ENCODE peak calls at places on chromosomes 12 and 14, in eight cellular contexts. I, L, F, N, P, K, G and R are unnamed samples.

GRCh38 chr12:28135801-28136439 is 54.3 kb upstream of the CCDC91 start:
- DNase-seq in I (no peak), L (no peak), F (no peak), N (no peak), P (no peak), K (no peak), G (no peak), R (no peak)

GRCh38 chr14:24695265-24696241 is 61.6 kb upstream of the GZMB start:
- DNase-seq in I (peak), L (no peak), F (no peak), N (no peak), P (no peak), K (no peak), G (no peak), R (no peak)

GRCh38 chr12:9365296-9365695 is 157.1 kb upstream of the PZP start:
- DNase-seq in I (no peak), L (no peak), F (no peak), N (no peak), P (no peak), K (no peak), G (no peak), R (no peak)

GRCh38 chr14:40616579-40616978 is 990.1 kb upstream of the LRFN5 start:
- DNase-seq in I (no peak), L (no peak), F (no peak), N (no peak), P (no peak), K (no peak), G (no peak), R (no peak)

GRCh38 chr12:51941669-51942455 is 9.6 kb upstream of the ACVR1B start:
- DNase-seq in I (no peak), L (no peak), F (peak), N (no peak), P (no peak), K (no peak), G (no peak), R (no peak)

GRCh38 chr12:100993916-100994315 is 199.3 kb downstream of the ANO4 start:
- DNase-seq in I (no peak), L (no peak), F (no peak), N (no peak), P (no peak), K (no peak), G (no peak), R (peak)

GRCh38 chr14:67393689-67394088 is 18.3 kb downstream of the PLEK2 start:
- DNase-seq in I (no peak), L (no peak), F (no peak), N (no peak), P (no peak), K (no peak), G (no peak), R (no peak)

GRCh38 chr14:95361373-95362179 is 41.9 kb upstream of the CLMN start:
- DNase-seq in I (peak), L (no peak), F (peak), N (no peak), P (peak), K (peak), G (no peak), R (peak)

GRCh38 chr14:74380172-74380571 is 31.9 kb downstream of the VRTN start:
- DNase-seq in I (no peak), L (no peak), F (no peak), N (no peak), P (no peak), K (peak), G (no peak), R (no peak)

GRCh38 chr12:7948585-7949264 is 12.7 kb upstream of the SLC2A3 start:
- DNase-seq in I (no peak), L (no peak), F (no peak), N (no peak), P (no peak), K (no peak), G (no peak), R (no peak)

GRCh38 chr12:67593041-67593870 is 55.3 kb upstream of the DYRK2 start:
- DNase-seq in I (peak), L (no peak), F (no peak), N (peak), P (peak), K (peak), G (no peak), R (no peak)

GRCh38 chr14:86961106-86961716 is 1031.8 kb downstream of the GALC start:
- DNase-seq in I (no peak), L (no peak), F (no peak), N (no peak), P (peak), K (no peak), G (no peak), R (peak)

GRCh38 chr12:14216405-14217294 is 148.8 kb upstream of the ATF7IP start:
- DNase-seq in I (no peak), L (no peak), F (no peak), N (no peak), P (no peak), K (no peak), G (no peak), R (no peak)

GRCh38 chr12:31362759-31363415 is 36.9 kb upstream of the SINHCAF start:
- DNase-seq in I (peak), L (no peak), F (no peak), N (no peak), P (no peak), K (no peak), G (no peak), R (peak)

GRCh38 chr12:61385771-61386170 is 874.4 kb upstream of the USP15 start:
- DNase-seq in I (no peak), L (no peak), F (no peak), N (no peak), P (no peak), K (no peak), G (no peak), R (no peak)

GRCh38 chr14:58638231-58639205 is 756 bp downstream of the DACT1 start:
- DNase-seq in I (peak), L (peak), F (no peak), N (no peak), P (peak), K (peak), G (no peak), R (peak)

GRCh38 chr14:67999693-68000384 is 180.3 kb downstream of the RAD51B start:
- DNase-seq in I (no peak), L (no peak), F (no peak), N (no peak), P (no peak), K (no peak), G (peak), R (no peak)

DNA sequence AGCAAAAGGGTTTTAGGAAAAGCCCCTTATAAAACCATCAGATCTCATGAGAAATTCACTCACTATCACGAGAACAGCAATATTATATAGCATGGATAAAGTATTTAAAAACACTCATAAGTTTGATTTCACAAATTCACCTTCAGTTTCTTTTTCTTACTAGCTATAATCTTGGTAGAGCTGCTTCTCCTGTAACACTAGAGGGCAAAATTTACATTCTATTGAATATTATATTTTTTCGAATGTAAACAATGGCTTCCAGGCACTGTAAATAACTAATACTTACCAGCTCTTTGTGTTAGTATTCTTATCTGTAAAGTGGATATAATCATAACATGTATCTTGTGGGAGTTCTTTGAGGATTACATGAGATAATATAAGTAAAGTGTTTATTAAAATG is 259.6 kb downstream of the CCER1 start:
- DNase-seq in I (no peak), L (no peak), F (no peak), N (no peak), P (no peak), K (no peak), G (no peak), R (no peak)
- H3K4me3 ChIP-seq in I (no peak), L (no peak), F (no peak), N (no peak), P (no peak), K (no peak), G (no peak), R (no peak)

GRCh38 chr14:35807131-35807961 is 1.7 kb downstream of the RALGAPA1 start:
- DNase-seq in I (no peak), L (no peak), F (no peak), N (no peak), P (no peak), K (no peak), G (no peak), R (no peak)
- H3K4me3 ChIP-seq in I (no peak), L (peak), F (no peak), N (peak), P (no peak), K (peak), G (peak), R (no peak)

GRCh38 chr14:54818201-54819133 is 84.2 kb downstream of the GCH1 start:
- DNase-seq in I (peak), L (no peak), F (no peak), N (no peak), P (peak), K (peak), G (peak), R (no peak)
- H3K4me3 ChIP-seq in I (no peak), L (no peak), F (no peak), N (no peak), P (no peak), K (no peak), G (no peak), R (no peak)

GRCh38 chr12:80679346-80680131 is 27.9 kb upstream of the MYF6 start:
- DNase-seq in I (no peak), L (no peak), F (no peak), N (no peak), P (no peak), K (no peak), G (no peak), R (no peak)

GRCh38 chr12:80681786-80682185 is 25.6 kb upstream of the MYF6 start:
- DNase-seq in I (no peak), L (no peak), F (no peak), N (no peak), P (no peak), K (no peak), G (no peak), R (no peak)

GRCh38 chr12:80681287-80681686 is 26.1 kb upstream of the MYF6 start:
- DNase-seq in I (no peak), L (no peak), F (no peak), N (no peak), P (no peak), K (no peak), G (no peak), R (no peak)

DNA sequence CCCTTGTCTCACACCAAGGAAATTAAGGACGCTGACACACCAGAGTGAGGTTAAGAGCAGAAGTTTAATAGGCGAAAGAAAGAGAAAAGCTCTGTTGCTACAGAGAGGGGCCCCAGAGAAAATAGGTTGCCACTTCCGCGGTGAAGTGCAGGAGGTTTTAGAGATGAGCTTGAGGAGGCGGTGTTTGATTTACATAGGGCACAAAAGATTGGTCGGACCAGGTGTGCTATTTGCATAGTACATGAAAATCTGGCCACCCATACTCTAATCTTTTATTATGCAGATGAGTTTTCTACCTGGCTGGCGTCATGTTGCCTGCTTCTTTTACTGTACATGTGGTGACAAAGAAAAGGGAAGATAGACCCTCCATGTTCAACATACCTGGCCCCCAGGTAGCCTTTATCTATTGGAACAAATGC is 23.3 kb upstream of the MYF6 start:
- DNase-seq in I (no peak), L (no peak), F (no peak), N (no peak), P (no peak), K (no peak), G (no peak), R (peak)
- H3K4me3 ChIP-seq in I (no peak), L (no peak), F (no peak), N (no peak), P (no peak), K (no peak), G (no peak), R (no peak)

GRCh38 chr12:121095544-121096198 is 37.0 kb upstream of the P2RX7 start:
- DNase-seq in I (peak), L (peak), F (peak), N (no peak), P (peak), K (peak), G (no peak), R (peak)
- H3K4me3 ChIP-seq in I (no peak), L (peak), F (no peak), N (peak), P (no peak), K (peak), G (peak), R (peak)

DNA sequence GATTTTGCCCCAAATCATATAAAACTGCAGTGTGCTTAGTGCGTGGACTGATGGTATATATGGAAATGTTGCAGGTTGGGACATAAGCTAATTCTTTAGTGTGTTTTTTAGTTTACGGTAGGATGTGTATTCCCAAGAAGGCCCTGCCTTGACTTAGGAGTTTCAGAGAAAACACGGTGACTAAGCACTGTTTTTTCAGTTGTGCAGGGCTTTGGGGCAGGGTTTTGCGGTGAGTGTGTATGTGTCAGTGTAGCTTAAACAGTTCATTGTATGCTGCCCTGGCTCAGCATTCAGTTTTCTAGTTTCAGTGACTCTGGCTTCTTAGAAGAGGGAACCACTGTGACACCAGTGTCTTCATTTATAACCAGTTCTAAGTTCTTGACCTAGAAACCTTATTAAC is 101.2 kb downstream of the AKAP6 start:
- DNase-seq in I (no peak), L (no peak), F (no peak), N (no peak), P (no peak), K (no peak), G (peak), R (no peak)
- H3K4me3 ChIP-seq in I (no peak), L (no peak), F (no peak), N (no peak), P (no peak), K (no peak), G (no peak), R (no peak)